ENCODE peak calls at places on chromosome 10, in four cellular contexts. One of them, this sample, is unnamed.

GRCh38 chr10:105950410-105950809 is 1214.1 kb downstream of the SORCS1 start:
- DNase-seq in GM12878: peak; percentile 5
- DNase-seq in H1: no peak
- DNase-seq in HCT116: no peak
- DNase-seq in this sample: peak; percentile 4

GRCh38 chr10:112507988-112508387 is 61.0 kb downstream of the VTI1A start:
- DNase-seq in GM12878: no peak
- DNase-seq in H1: no peak
- DNase-seq in HCT116: no peak
- DNase-seq in this sample: no peak

GRCh38 chr10:3264178-3264867 is 91.7 kb upstream of the PITRM1 start:
- DNase-seq in GM12878: no peak
- DNase-seq in H1: no peak
- DNase-seq in HCT116: no peak
- DNase-seq in this sample: no peak

GRCh38 chr10:14468726-14469125 is 138.0 kb upstream of the FRMD4A start:
- DNase-seq in GM12878: no peak
- DNase-seq in H1: no peak
- DNase-seq in HCT116: no peak
- DNase-seq in this sample: no peak

GRCh38 chr10:23826399-23826798 is 382.5 kb upstream of the KIAA1217 start:
- DNase-seq in GM12878: no peak
- DNase-seq in H1: peak; percentile 3
- DNase-seq in HCT116: no peak
- DNase-seq in this sample: peak; percentile 30

GRCh38 chr10:80075781-80076180 is 2.7 kb upstream of the TMEM254 start:
- DNase-seq in GM12878: no peak
- DNase-seq in H1: no peak
- DNase-seq in HCT116: no peak
- DNase-seq in this sample: no peak

GRCh38 chr10:15379043-15379442 is 8.0 kb upstream of the FAM171A1 start:
- DNase-seq in GM12878: no peak
- DNase-seq in H1: no peak
- DNase-seq in HCT116: no peak
- DNase-seq in this sample: no peak

GRCh38 chr10:117609095-117609821 is 66.7 kb downstream of the EMX2 start:
- DNase-seq in GM12878: no peak
- DNase-seq in H1: no peak
- DNase-seq in HCT116: no peak
- DNase-seq in this sample: peak; percentile 30

GRCh38 chr10:688621-689426 is 644 bp downstream of the DIP2C start:
- DNase-seq in GM12878: no peak
- DNase-seq in H1: no peak
- DNase-seq in HCT116: no peak
- DNase-seq in this sample: peak; percentile 49

GRCh38 chr10:43427166-43427825 is 9.6 kb upstream of the ZNF487 start:
- DNase-seq in GM12878: no peak
- DNase-seq in H1: no peak
- DNase-seq in HCT116: no peak
- DNase-seq in this sample: no peak

GRCh38 chr10:102619281-102619981 is 24.8 kb upstream of the TRIM8 start:
- DNase-seq in GM12878: no peak
- DNase-seq in H1: no peak
- DNase-seq in HCT116: no peak
- DNase-seq in this sample: no peak

GRCh38 chr10:132280646-132281074 is 27.1 kb downstream of the STK32C start:
- DNase-seq in GM12878: no peak
- DNase-seq in H1: no peak
- DNase-seq in HCT116: no peak
- DNase-seq in this sample: no peak

GRCh38 chr10:121702351-121703320 is 104.4 kb upstream of the FGFR2 start:
- DNase-seq in GM12878: no peak
- DNase-seq in H1: no peak
- DNase-seq in HCT116: no peak
- DNase-seq in this sample: no peak

GRCh38 chr10:28214185-28214584 is 88.7 kb downstream of the MPP7 start:
- DNase-seq in GM12878: no peak
- DNase-seq in H1: no peak
- DNase-seq in HCT116: no peak
- DNase-seq in this sample: no peak

GRCh38 chr10:31620236-31621151 is 301.5 kb downstream of the ZEB1 start:
- DNase-seq in GM12878: no peak
- DNase-seq in H1: peak; percentile 36
- DNase-seq in HCT116: no peak
- DNase-seq in this sample: no peak

GRCh38 chr10:81873932-81874816 is 820 bp upstream of the NRG3 start:
- DNase-seq in GM12878: no peak
- DNase-seq in H1: no peak
- DNase-seq in HCT116: no peak
- DNase-seq in this sample: no peak

GRCh38 chr10:31966681-31967080 is 38.0 kb upstream of the ARHGAP12 start:
- DNase-seq in GM12878: no peak
- DNase-seq in H1: no peak
- DNase-seq in HCT116: no peak
- DNase-seq in this sample: no peak

GRCh38 chr10:91891285-91892001 is 17.8 kb downstream of the FGFBP3 start:
- DNase-seq in GM12878: no peak
- DNase-seq in H1: no peak
- DNase-seq in HCT116: no peak
- DNase-seq in this sample: peak; percentile 47

GRCh38 chr10:114402233-114402632 is 2.1 kb downstream of the AFAP1L2 start:
- DNase-seq in GM12878: no peak
- DNase-seq in H1: no peak
- DNase-seq in HCT116: no peak
- DNase-seq in this sample: no peak

GRCh38 chr10:110142965-110143364 is 64.4 kb upstream of the MXI1 start:
- DNase-seq in GM12878: no peak
- DNase-seq in H1: no peak
- DNase-seq in HCT116: no peak
- DNase-seq in this sample: no peak

GRCh38 chr10:95289003-95289920 is 1.5 kb downstream of the PDLIM1 start:
- DNase-seq in GM12878: no peak
- DNase-seq in H1: no peak
- DNase-seq in HCT116: no peak
- DNase-seq in this sample: no peak

GRCh38 chr10:118951218-118951617 is 78.3 kb upstream of the NANOS1 start:
- DNase-seq in GM12878: no peak
- DNase-seq in H1: no peak
- DNase-seq in HCT116: no peak
- DNase-seq in this sample: no peak

GRCh38 chr10:72321248-72322029 is 33.3 kb downstream of the DNAJB12 start:
- DNase-seq in GM12878: no peak
- DNase-seq in H1: no peak
- DNase-seq in HCT116: no peak
- DNase-seq in this sample: no peak

GRCh38 chr10:13852872-13853271 is 266.1 kb downstream of the PRPF18 start:
- DNase-seq in GM12878: no peak
- DNase-seq in H1: no peak
- DNase-seq in HCT116: no peak
- DNase-seq in this sample: no peak

DNA sequence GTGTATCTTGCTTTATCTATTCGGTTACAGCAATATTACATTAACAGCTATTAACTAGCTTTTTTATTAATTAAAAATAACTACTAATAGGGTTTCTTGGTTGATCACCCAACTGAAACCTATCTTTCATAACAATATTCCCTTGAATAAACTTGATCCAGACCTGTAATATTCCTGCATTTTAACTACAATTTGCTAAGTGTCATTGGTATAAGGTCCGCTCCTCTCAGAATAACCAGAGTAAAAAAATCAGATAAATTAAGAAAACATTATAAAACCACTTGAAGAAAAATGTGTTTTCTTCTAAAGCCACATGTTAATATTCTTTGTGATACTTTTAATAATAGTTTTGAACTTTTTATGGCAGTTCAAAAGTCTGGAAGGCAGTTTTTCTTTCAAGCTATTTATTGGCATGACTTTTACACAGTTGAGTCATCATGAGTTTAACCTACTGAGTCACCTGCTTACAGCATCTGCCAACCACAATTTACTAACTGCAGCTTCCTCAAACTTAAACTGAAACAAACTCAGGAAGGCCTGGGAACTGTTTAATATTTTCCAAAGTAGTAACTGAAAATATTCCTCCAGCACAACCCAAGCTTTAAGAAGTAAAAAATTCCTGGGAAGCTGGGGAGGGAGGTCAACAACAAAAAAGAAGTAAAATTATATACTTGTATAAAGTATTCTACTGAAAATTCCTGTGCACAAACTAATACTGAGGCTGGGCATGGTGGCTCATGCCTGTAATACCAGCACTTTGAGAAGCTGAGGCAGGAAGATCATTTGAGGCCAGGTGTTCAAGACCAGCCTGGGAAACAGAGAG is 103.2 kb downstream of the NRBF2 start:
- DNase-seq in GM12878: no peak
- DNase-seq in H1: no peak
- DNase-seq in HCT116: peak; percentile 82
- DNase-seq in this sample: peak; percentile 71
- TF ChIP-seq JUND in GM12878: peak; percentile 78
- TF ChIP-seq JUND in H1: no peak
- TF ChIP-seq JUND in HCT116: peak; percentile 96
- TF ChIP-seq JUND in this sample: peak; percentile 68

GRCh38 chr10:70620020-70620289 is 17.4 kb upstream of the PRF1 start:
- DNase-seq in GM12878: no peak
- DNase-seq in H1: no peak
- DNase-seq in HCT116: no peak
- DNase-seq in this sample: no peak

GRCh38 chr10:70621497-70622078 is 19.0 kb upstream of the PRF1 start:
- DNase-seq in GM12878: no peak
- DNase-seq in H1: no peak
- DNase-seq in HCT116: no peak
- DNase-seq in this sample: no peak

GRCh38 chr10:70617798-70618568 is 15.4 kb upstream of the PRF1 start:
- DNase-seq in GM12878: no peak
- DNase-seq in H1: no peak
- DNase-seq in HCT116: no peak
- DNase-seq in this sample: peak; percentile 32

GRCh38 chr10:70618663-70619062 is 16.1 kb upstream of the PRF1 start:
- DNase-seq in GM12878: no peak
- DNase-seq in H1: no peak
- DNase-seq in HCT116: no peak
- DNase-seq in this sample: no peak

DNA sequence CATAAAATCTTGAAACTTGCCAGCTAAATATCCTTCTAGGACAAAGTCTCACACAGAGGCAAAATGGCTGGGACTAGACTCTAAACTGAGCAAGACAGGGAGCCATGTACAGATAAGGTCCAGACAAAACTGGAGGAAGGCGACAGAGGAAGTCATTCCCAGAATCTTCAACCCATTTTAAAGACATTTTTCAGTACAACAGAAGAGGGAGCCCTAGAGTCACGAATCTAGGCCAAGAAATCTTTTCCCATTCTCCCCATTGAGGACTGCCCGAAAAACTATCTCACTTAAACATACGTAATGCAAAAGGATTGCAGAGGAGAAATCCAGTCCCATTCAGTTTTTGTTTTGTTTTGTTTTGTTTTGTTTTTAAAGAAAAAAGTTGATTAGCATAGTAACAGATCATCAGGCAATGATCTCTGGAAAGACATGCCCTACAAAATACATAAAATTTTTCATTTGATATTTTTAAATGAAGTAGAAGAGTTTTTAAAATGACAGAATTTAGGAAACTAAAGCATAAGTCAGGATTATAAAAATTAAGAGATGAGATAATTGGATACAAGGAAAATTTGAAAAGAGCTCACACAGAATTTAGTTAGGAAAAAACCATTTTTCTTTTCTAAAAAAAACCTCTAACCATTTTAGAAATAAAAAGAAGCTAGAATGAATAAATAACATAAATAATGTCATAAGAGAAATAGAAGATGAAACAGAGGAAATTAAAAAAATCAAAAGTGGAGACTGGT is 16.9 kb upstream of the PRF1 start:
- DNase-seq in GM12878: no peak
- DNase-seq in H1: no peak
- DNase-seq in HCT116: peak; percentile 64
- DNase-seq in this sample: no peak
- TF ChIP-seq JUND in GM12878: no peak
- TF ChIP-seq JUND in H1: no peak
- TF ChIP-seq JUND in HCT116: no peak
- TF ChIP-seq JUND in this sample: no peak

GRCh38 chr10:78852856-78853255 is 215.9 kb upstream of the ZMIZ1 start:
- DNase-seq in GM12878: no peak
- DNase-seq in H1: no peak
- DNase-seq in HCT116: peak; percentile 18
- DNase-seq in this sample: no peak
- TF ChIP-seq JUND in GM12878: no peak
- TF ChIP-seq JUND in H1: no peak
- TF ChIP-seq JUND in HCT116: no peak
- TF ChIP-seq JUND in this sample: no peak

GRCh38 chr10:104328916-104329710 is 9.2 kb downstream of the ITPRIP start:
- DNase-seq in GM12878: no peak
- DNase-seq in H1: no peak
- DNase-seq in HCT116: peak; percentile 94
- DNase-seq in this sample: no peak

GRCh38 chr10:104328636-104328915 is 9.7 kb downstream of the ITPRIP start:
- DNase-seq in GM12878: no peak
- DNase-seq in H1: no peak
- DNase-seq in HCT116: no peak
- DNase-seq in this sample: no peak

GRCh38 chr10:104330168-104331117 is 7.8 kb downstream of the ITPRIP start:
- DNase-seq in GM12878: no peak
- DNase-seq in H1: no peak
- DNase-seq in HCT116: no peak
- DNase-seq in this sample: no peak

GRCh38 chr10:104331208-104331838 is 6.9 kb downstream of the ITPRIP start:
- DNase-seq in GM12878: no peak
- DNase-seq in H1: no peak
- DNase-seq in HCT116: peak; percentile 44
- DNase-seq in this sample: no peak

DNA sequence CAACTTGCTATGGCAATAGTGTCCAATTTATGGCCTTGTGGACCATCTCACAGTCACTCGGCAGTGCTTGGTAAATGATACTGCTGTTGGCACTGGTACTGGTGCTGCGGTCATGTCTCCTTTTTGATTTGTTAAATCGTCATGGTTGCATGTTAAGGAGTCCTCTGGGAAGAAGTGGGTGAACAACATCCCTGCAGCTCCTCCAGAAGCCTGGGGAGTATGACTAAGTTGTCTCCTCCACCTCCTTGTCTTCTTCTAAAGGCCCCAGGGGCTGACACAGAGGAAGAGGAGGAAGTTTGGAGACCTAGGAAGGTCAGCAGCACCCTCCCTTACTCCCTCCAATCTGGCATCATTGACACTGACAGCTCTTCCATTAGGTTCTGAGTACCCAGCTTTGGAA is 8.5 kb downstream of the ITPRIP start:
- DNase-seq in GM12878: no peak
- DNase-seq in H1: no peak
- DNase-seq in HCT116: peak; percentile 47
- DNase-seq in this sample: no peak
- TF ChIP-seq JUND in GM12878: no peak
- TF ChIP-seq JUND in H1: no peak
- TF ChIP-seq JUND in HCT116: no peak
- TF ChIP-seq JUND in this sample: no peak